ENCODE peak calls at places on chromosomes 12 and 14, in four cellular contexts. S, G, F and C are unnamed samples.

GRCh38 chr12:123971770-123972447 is 722 bp downstream of the CCDC92 start:
- DNase-seq in G (peak; percentile 50), S (no peak), F (peak; percentile 58), C (peak; percentile 21)

GRCh38 chr12:65501093-65501621 is 222.7 kb downstream of the MSRB3 start:
- DNase-seq in S (no peak), G (peak; percentile 25), F (no peak), C (no peak)

GRCh38 chr14:49598182-49598478 is 610 bp upstream of the LRR1 start:
- DNase-seq in S (no peak), G (no peak), F (no peak), C (no peak)

GRCh38 chr12:127271776-127272175 is 995.2 kb upstream of the TMEM132C start:
- DNase-seq in S (no peak), F (no peak), G (no peak), C (no peak)

GRCh38 chr14:35224615-35225014 is 67.6 kb upstream of the PSMA6 start:
- DNase-seq in F (no peak), G (no peak), S (no peak), C (no peak)

GRCh38 chr14:62213516-62213915 is 451.3 kb downstream of the SNAPC1 start:
- DNase-seq in F (no peak), G (peak; percentile 15), S (no peak), C (no peak)

GRCh38 chr14:103230658-103231334 is 103.2 kb upstream of the EIF5 start:
- DNase-seq in G (no peak), F (no peak), S (no peak), C (no peak)

GRCh38 chr14:34937442-34937841 is 45.4 kb upstream of the SRP54 start:
- DNase-seq in F (no peak), G (no peak), S (no peak), C (no peak)

GRCh38 chr12:63766498-63766897 is 13.2 kb upstream of the RXYLT1 start:
- DNase-seq in G (no peak), F (no peak), S (no peak), C (no peak)

GRCh38 chr14:103772078-103772712 is 56.6 kb downstream of the ZFYVE21 start:
- DNase-seq in F (no peak), G (no peak), S (no peak), C (no peak)

GRCh38 chr12:6699989-6700645 is 498 bp downstream of the PIANP start:
- DNase-seq in S (no peak), F (no peak), G (no peak), C (no peak)

GRCh38 chr14:100841445-100842403 is 15.8 kb downstream of the MEG3 start:
- DNase-seq in S (no peak), F (no peak), G (no peak), C (no peak)